ENCODE peak calls at places on chromosomes 12 and 14, in eight cellular contexts. One of them, this sample, is unnamed.

GRCh38 chr12:45986646-45987338 is 3.6 kb downstream of the SCAF11 start:
- DNase-seq in choroid plexus epithelial cell: no peak
- DNase-seq in Calu3: no peak
- DNase-seq in body of pancreas: no peak
- DNase-seq in fibroblast of the aortic adventitia: no peak
- DNase-seq in MM.1S: no peak
- DNase-seq in Peyer's patch: no peak
- DNase-seq in ascending aorta: no peak
- DNase-seq in this sample: no peak

GRCh38 chr14:87615822-87616679 is 376.9 kb downstream of the GALC start:
- DNase-seq in choroid plexus epithelial cell: peak; percentile 40
- DNase-seq in Calu3: peak; percentile 77
- DNase-seq in body of pancreas: peak; percentile 63
- DNase-seq in fibroblast of the aortic adventitia: peak; percentile 58
- DNase-seq in MM.1S: peak; percentile 70
- DNase-seq in Peyer's patch: no peak
- DNase-seq in ascending aorta: no peak
- DNase-seq in this sample: peak; percentile 37

GRCh38 chr12:98533723-98534251 is 18.4 kb downstream of the TMPO start:
- DNase-seq in choroid plexus epithelial cell: peak; percentile 72
- DNase-seq in Calu3: no peak
- DNase-seq in body of pancreas: no peak
- DNase-seq in fibroblast of the aortic adventitia: peak; percentile 63
- DNase-seq in MM.1S: no peak
- DNase-seq in Peyer's patch: peak; percentile 55
- DNase-seq in ascending aorta: no peak
- DNase-seq in this sample: no peak

GRCh38 chr12:131120831-131121271 is 167.1 kb downstream of the ADGRD1 start:
- DNase-seq in choroid plexus epithelial cell: no peak
- DNase-seq in Calu3: no peak
- DNase-seq in body of pancreas: no peak
- DNase-seq in fibroblast of the aortic adventitia: no peak
- DNase-seq in MM.1S: no peak
- DNase-seq in Peyer's patch: peak; percentile 37
- DNase-seq in ascending aorta: peak; percentile 41
- DNase-seq in this sample: no peak

GRCh38 chr12:89069431-89069830 is 282.9 kb downstream of the DUSP6 start:
- DNase-seq in choroid plexus epithelial cell: peak; percentile 53
- DNase-seq in Calu3: no peak
- DNase-seq in body of pancreas: no peak
- DNase-seq in fibroblast of the aortic adventitia: peak; percentile 41
- DNase-seq in MM.1S: no peak
- DNase-seq in Peyer's patch: no peak
- DNase-seq in ascending aorta: no peak
- DNase-seq in this sample: no peak

GRCh38 chr12:30828686-30829085 is 73.9 kb upstream of the CAPRIN2 start:
- DNase-seq in choroid plexus epithelial cell: no peak
- DNase-seq in Calu3: no peak
- DNase-seq in body of pancreas: no peak
- DNase-seq in fibroblast of the aortic adventitia: no peak
- DNase-seq in MM.1S: no peak
- DNase-seq in Peyer's patch: no peak
- DNase-seq in ascending aorta: no peak
- DNase-seq in this sample: no peak

GRCh38 chr12:101455685-101456084 is 19.5 kb upstream of the SPIC start:
- DNase-seq in choroid plexus epithelial cell: no peak
- DNase-seq in Calu3: no peak
- DNase-seq in body of pancreas: no peak
- DNase-seq in fibroblast of the aortic adventitia: no peak
- DNase-seq in MM.1S: no peak
- DNase-seq in Peyer's patch: no peak
- DNase-seq in ascending aorta: no peak
- DNase-seq in this sample: no peak

GRCh38 chr12:77724367-77724957 is 106.2 kb upstream of the NAV3 start:
- DNase-seq in choroid plexus epithelial cell: peak; percentile 82
- DNase-seq in Calu3: peak; percentile 30
- DNase-seq in body of pancreas: peak; percentile 19
- DNase-seq in fibroblast of the aortic adventitia: peak; percentile 75
- DNase-seq in MM.1S: peak; percentile 56
- DNase-seq in Peyer's patch: no peak
- DNase-seq in ascending aorta: no peak
- DNase-seq in this sample: no peak

GRCh38 chr12:90062799-90063198 is 354.2 kb upstream of the ATP2B1 start:
- DNase-seq in choroid plexus epithelial cell: no peak
- DNase-seq in Calu3: no peak
- DNase-seq in body of pancreas: no peak
- DNase-seq in fibroblast of the aortic adventitia: no peak
- DNase-seq in MM.1S: no peak
- DNase-seq in Peyer's patch: no peak
- DNase-seq in ascending aorta: no peak
- DNase-seq in this sample: no peak

GRCh38 chr14:106620368-106620767 is 1094.0 kb downstream of the TMEM121 start:
- DNase-seq in choroid plexus epithelial cell: no peak
- DNase-seq in Calu3: no peak
- DNase-seq in body of pancreas: no peak
- DNase-seq in fibroblast of the aortic adventitia: no peak
- DNase-seq in MM.1S: no peak
- DNase-seq in Peyer's patch: no peak
- DNase-seq in ascending aorta: no peak
- DNase-seq in this sample: no peak

GRCh38 chr14:67410313-67410712 is 1.7 kb downstream of the PLEK2 start:
- DNase-seq in choroid plexus epithelial cell: no peak
- DNase-seq in Calu3: peak; percentile 19
- DNase-seq in body of pancreas: no peak
- DNase-seq in fibroblast of the aortic adventitia: no peak
- DNase-seq in MM.1S: no peak
- DNase-seq in Peyer's patch: peak; percentile 92
- DNase-seq in ascending aorta: no peak
- DNase-seq in this sample: no peak

GRCh38 chr14:88667555-88668273 is 104.9 kb downstream of the ZC3H14 start:
- DNase-seq in choroid plexus epithelial cell: peak; percentile 90
- DNase-seq in Calu3: peak; percentile 60
- DNase-seq in body of pancreas: peak; percentile 64
- DNase-seq in fibroblast of the aortic adventitia: peak; percentile 83
- DNase-seq in MM.1S: peak; percentile 52
- DNase-seq in Peyer's patch: peak; percentile 80
- DNase-seq in ascending aorta: peak; percentile 67
- DNase-seq in this sample: peak; percentile 73

DNA sequence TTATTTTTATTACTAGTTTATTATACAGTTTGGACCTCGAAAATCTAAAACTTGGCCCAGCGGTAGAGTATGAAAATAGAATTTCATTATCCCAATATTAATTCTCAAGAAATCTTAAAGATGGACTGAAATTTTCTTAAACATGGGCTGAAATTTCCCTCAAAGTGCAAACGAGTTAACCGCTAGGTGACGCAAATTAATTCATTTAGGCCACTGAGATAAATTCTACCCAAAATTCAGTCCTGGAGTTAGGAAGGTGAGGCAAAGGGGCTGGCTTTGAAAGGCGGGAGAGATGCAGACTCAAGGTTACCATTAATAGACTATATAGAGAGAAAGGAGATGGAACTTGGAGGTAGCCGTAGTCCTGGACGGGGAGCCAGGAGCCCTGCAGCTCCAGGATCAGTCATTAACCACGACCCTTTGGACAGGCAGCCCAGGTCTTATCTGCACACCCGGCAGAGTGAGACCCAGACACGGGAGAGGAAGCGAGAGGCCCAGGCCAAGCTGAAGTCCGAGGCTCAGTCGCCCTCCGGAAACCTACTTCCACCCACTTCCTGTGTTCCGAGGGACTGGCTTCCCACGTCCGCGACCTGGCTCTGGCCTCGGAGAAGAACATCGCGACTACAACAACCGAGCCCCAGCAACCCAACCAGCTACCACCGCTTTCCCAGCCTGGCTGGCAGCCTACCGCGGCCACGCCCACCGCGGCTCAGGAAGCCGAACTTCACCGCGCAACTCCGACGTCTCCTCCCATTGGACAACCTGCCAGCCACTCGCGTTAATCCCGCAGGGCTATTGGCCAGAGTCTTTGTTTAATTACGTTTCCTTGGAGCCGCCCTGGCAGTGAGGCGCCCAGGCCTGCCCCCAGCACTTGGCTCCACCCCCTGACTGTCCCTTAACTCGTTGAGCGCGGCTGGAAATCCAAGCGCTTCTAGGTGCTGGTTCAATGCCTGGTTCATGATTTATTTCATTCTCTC is at the start of gene EFCAB11:
- DNase-seq in choroid plexus epithelial cell: peak; percentile 99
- DNase-seq in Calu3: peak; percentile 96
- DNase-seq in body of pancreas: peak; percentile 98
- DNase-seq in fibroblast of the aortic adventitia: peak; percentile 98
- DNase-seq in MM.1S: peak; percentile 94
- DNase-seq in Peyer's patch: peak; percentile 98
- DNase-seq in ascending aorta: peak; percentile 98
- DNase-seq in this sample: peak; percentile 93
- TF ChIP-seq CTCF in choroid plexus epithelial cell: peak; percentile 33
- TF ChIP-seq CTCF in Calu3: no peak
- TF ChIP-seq CTCF in body of pancreas: no peak
- TF ChIP-seq CTCF in fibroblast of the aortic adventitia: peak; percentile 29
- TF ChIP-seq CTCF in MM.1S: peak; percentile 31
- TF ChIP-seq CTCF in Peyer's patch: no peak
- TF ChIP-seq CTCF in ascending aorta: no peak
- TF ChIP-seq CTCF in this sample: peak; percentile 12

GRCh38 chr14:75226755-75227544 is 50.5 kb upstream of the TMED10 start:
- DNase-seq in choroid plexus epithelial cell: no peak
- DNase-seq in Calu3: no peak
- DNase-seq in body of pancreas: no peak
- DNase-seq in fibroblast of the aortic adventitia: no peak
- DNase-seq in MM.1S: no peak
- DNase-seq in Peyer's patch: peak; percentile 85
- DNase-seq in ascending aorta: no peak
- DNase-seq in this sample: no peak

GRCh38 chr14:75231320-75231719 is 47.3 kb upstream of the FOS start:
- DNase-seq in choroid plexus epithelial cell: no peak
- DNase-seq in Calu3: no peak
- DNase-seq in body of pancreas: no peak
- DNase-seq in fibroblast of the aortic adventitia: no peak
- DNase-seq in MM.1S: peak; percentile 41
- DNase-seq in Peyer's patch: no peak
- DNase-seq in ascending aorta: no peak
- DNase-seq in this sample: no peak

GRCh38 chr14:75232597-75232996 is 46.0 kb upstream of the FOS start:
- DNase-seq in choroid plexus epithelial cell: no peak
- DNase-seq in Calu3: no peak
- DNase-seq in body of pancreas: no peak
- DNase-seq in fibroblast of the aortic adventitia: no peak
- DNase-seq in MM.1S: no peak
- DNase-seq in Peyer's patch: peak; percentile 70
- DNase-seq in ascending aorta: no peak
- DNase-seq in this sample: no peak

GRCh38 chr14:75229576-75229922 is 49.1 kb upstream of the FOS start:
- DNase-seq in choroid plexus epithelial cell: no peak
- DNase-seq in Calu3: peak; percentile 56
- DNase-seq in body of pancreas: peak; percentile 56
- DNase-seq in fibroblast of the aortic adventitia: no peak
- DNase-seq in MM.1S: no peak
- DNase-seq in Peyer's patch: peak; percentile 85
- DNase-seq in ascending aorta: no peak
- DNase-seq in this sample: no peak

DNA sequence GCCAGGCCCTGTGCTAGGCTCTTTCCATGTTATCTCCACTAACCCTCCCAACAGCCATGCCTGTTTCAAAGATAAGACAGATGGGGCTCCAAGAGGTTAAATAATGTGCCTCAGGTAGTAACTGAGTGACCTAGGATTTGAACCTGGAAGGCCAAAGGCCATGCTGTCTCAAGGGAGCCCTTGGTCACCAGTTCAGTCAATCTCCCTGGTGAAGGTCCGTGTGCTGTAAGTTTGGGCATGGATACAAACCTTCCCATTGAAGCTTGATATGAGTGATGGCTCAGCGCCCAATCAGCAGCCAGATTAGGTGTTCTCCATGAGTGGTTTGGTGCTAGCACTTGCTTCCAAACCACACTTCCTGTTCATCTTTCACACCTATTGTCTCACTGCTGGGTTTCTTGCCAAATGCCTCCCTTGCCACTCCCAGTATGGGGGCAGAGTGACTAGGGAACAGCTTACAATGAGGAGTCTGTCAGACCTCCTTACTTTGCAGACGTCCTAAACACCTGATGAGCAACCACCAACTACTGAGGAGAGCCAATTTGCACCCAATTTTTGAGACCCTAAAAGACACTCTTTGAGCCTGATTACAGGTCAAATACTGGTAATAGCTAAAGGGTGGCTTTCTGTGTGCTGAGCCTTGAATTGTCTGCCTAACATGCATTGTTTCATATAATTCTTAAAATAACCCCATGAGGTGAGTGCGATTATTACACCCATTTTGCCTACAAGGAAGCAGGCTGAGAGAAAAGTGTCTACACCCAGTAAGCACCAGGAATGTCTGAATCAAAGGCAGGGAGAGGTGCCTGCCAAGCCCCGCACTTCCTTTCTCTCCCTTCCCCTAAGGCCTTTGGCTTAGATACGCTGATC is 48.5 kb upstream of the FOS start:
- DNase-seq in choroid plexus epithelial cell: peak; percentile 66
- DNase-seq in Calu3: peak; percentile 68
- DNase-seq in body of pancreas: peak; percentile 64
- DNase-seq in fibroblast of the aortic adventitia: peak; percentile 67
- DNase-seq in MM.1S: peak; percentile 70
- DNase-seq in Peyer's patch: peak; percentile 90
- DNase-seq in ascending aorta: no peak
- DNase-seq in this sample: peak; percentile 43
- TF ChIP-seq CTCF in choroid plexus epithelial cell: peak; percentile 24
- TF ChIP-seq CTCF in Calu3: peak; percentile 33
- TF ChIP-seq CTCF in body of pancreas: peak; percentile 51
- TF ChIP-seq CTCF in fibroblast of the aortic adventitia: peak; percentile 36
- TF ChIP-seq CTCF in MM.1S: no peak
- TF ChIP-seq CTCF in Peyer's patch: no peak
- TF ChIP-seq CTCF in ascending aorta: no peak
- TF ChIP-seq CTCF in this sample: no peak

GRCh38 chr14:18656627-18657026 is 55.7 kb downstream of the OR11H12 start:
- DNase-seq in choroid plexus epithelial cell: no peak
- DNase-seq in Calu3: no peak
- DNase-seq in body of pancreas: no peak
- DNase-seq in fibroblast of the aortic adventitia: no peak
- DNase-seq in MM.1S: no peak
- DNase-seq in Peyer's patch: no peak
- DNase-seq in ascending aorta: no peak
- DNase-seq in this sample: no peak
- TF ChIP-seq CTCF in choroid plexus epithelial cell: no peak
- TF ChIP-seq CTCF in Calu3: no peak
- TF ChIP-seq CTCF in body of pancreas: no peak
- TF ChIP-seq CTCF in fibroblast of the aortic adventitia: no peak
- TF ChIP-seq CTCF in MM.1S: no peak
- TF ChIP-seq CTCF in Peyer's patch: no peak
- TF ChIP-seq CTCF in ascending aorta: no peak
- TF ChIP-seq CTCF in this sample: no peak

GRCh38 chr12:84910549-84911241 is 1.9 kb downstream of the SLC6A15 start:
- DNase-seq in choroid plexus epithelial cell: peak; percentile 72
- DNase-seq in Calu3: no peak
- DNase-seq in body of pancreas: no peak
- DNase-seq in fibroblast of the aortic adventitia: peak; percentile 56
- DNase-seq in MM.1S: no peak
- DNase-seq in Peyer's patch: no peak
- DNase-seq in ascending aorta: no peak
- DNase-seq in this sample: no peak

GRCh38 chr12:84911331-84912190 is 1.0 kb downstream of the SLC6A15 start:
- DNase-seq in choroid plexus epithelial cell: peak; percentile 90
- DNase-seq in Calu3: peak; percentile 69
- DNase-seq in body of pancreas: peak; percentile 28
- DNase-seq in fibroblast of the aortic adventitia: peak; percentile 83
- DNase-seq in MM.1S: peak; percentile 48
- DNase-seq in Peyer's patch: peak; percentile 51
- DNase-seq in ascending aorta: no peak
- DNase-seq in this sample: peak; percentile 8

GRCh38 chr12:84913151-84913550 is 552 bp upstream of the SLC6A15 start:
- DNase-seq in choroid plexus epithelial cell: peak; percentile 62
- DNase-seq in Calu3: no peak
- DNase-seq in body of pancreas: no peak
- DNase-seq in fibroblast of the aortic adventitia: peak; percentile 45
- DNase-seq in MM.1S: no peak
- DNase-seq in Peyer's patch: no peak
- DNase-seq in ascending aorta: no peak
- DNase-seq in this sample: no peak

GRCh38 chr12:84912191-84913142 is at the start of gene SLC6A15:
- DNase-seq in choroid plexus epithelial cell: peak; percentile 96
- DNase-seq in Calu3: no peak
- DNase-seq in body of pancreas: peak; percentile 27
- DNase-seq in fibroblast of the aortic adventitia: peak; percentile 86
- DNase-seq in MM.1S: peak; percentile 79
- DNase-seq in Peyer's patch: peak; percentile 53
- DNase-seq in ascending aorta: no peak
- DNase-seq in this sample: peak; percentile 25
- TF ChIP-seq CTCF in choroid plexus epithelial cell: peak; percentile 67
- TF ChIP-seq CTCF in Calu3: no peak
- TF ChIP-seq CTCF in body of pancreas: peak; percentile 24
- TF ChIP-seq CTCF in fibroblast of the aortic adventitia: peak; percentile 76
- TF ChIP-seq CTCF in MM.1S: peak; percentile 25
- TF ChIP-seq CTCF in Peyer's patch: no peak
- TF ChIP-seq CTCF in ascending aorta: no peak
- TF ChIP-seq CTCF in this sample: no peak

This sample was measured in GM10248.